ENCODE peak calls at places on chromosomes 6 and 20, in five cellular contexts. J is activated CD4-positive, alpha-beta T cell treated with anti-CD3 and anti-CD28 coated beads, Interleukin-2, amount 50 U/mL, for 4 hours; P is fibroblast of the aortic adventitia; F is dermis microvascular lymphatic vessel endothelial cell; O is NCI-H1092 treated with DMSO at 0.1 percent for 48 hours. Q is an unnamed sample.
A peak's percentile ranks its signal among the peaks of the same experiment; 100 is the strongest.

GRCh38 chr6:11492444-11493300 is 44.9 kb upstream of the TMEM170B start:
- DNase-seq in J (no peak), P (no peak), F (no peak), O (no peak), Q (no peak)

GRCh38 chr6:99979953-99980352 is 14.1 kb downstream of the MCHR2 start:
- DNase-seq in J (no peak), P (no peak), F (no peak), O (peak; percentile 2), Q (no peak)

GRCh38 chr20:2279245-2279779 is 16.5 kb upstream of the TGM3 start:
- DNase-seq in J (no peak), P (no peak), F (no peak), O (no peak), Q (no peak)

GRCh38 chr6:21616005-21616404 is 22.5 kb downstream of the SOX4 start:
- DNase-seq in J (no peak), P (no peak), F (peak; percentile 91), O (no peak), Q (no peak)

GRCh38 chr6:76422814-76423213 is 350.4 kb upstream of the IMPG1 start:
- DNase-seq in J (no peak), P (no peak), F (no peak), O (no peak), Q (no peak)

GRCh38 chr20:50545123-50545522 is 34.9 kb downstream of the PTPN1 start:
- DNase-seq in J (no peak), P (no peak), F (no peak), O (no peak), Q (no peak)

GRCh38 chr6:53302678-53303360 is 45.9 kb downstream of the ELOVL5 start:
- DNase-seq in J (no peak), P (peak; percentile 95), F (peak; percentile 95), O (no peak), Q (no peak)

GRCh38 chr6:3408665-3409064 is 48.2 kb downstream of the SLC22A23 start:
- DNase-seq in J (no peak), P (no peak), F (no peak), O (no peak), Q (no peak)

GRCh38 chr6:138817799-138818198 is 21.9 kb downstream of the ECT2L start:
- DNase-seq in J (no peak), P (peak; percentile 53), F (peak; percentile 51), O (no peak), Q (no peak)

GRCh38 chr20:13610205-13610604 is 28.5 kb downstream of the TASP1 start:
- DNase-seq in J (no peak), P (no peak), F (no peak), O (no peak), Q (no peak)

GRCh38 chr6:148700047-148700712 is 46.6 kb upstream of the UST start:
- DNase-seq in J (no peak), P (peak; percentile 87), F (no peak), O (no peak), Q (no peak)

GRCh38 chr6:72913797-72914196 is 291.9 kb downstream of the KCNQ5 start:
- DNase-seq in J (no peak), P (no peak), F (no peak), O (no peak), Q (no peak)

GRCh38 chr6:145569140-145569539 is 166.2 kb downstream of the EPM2A start:
- DNase-seq in J (no peak), P (no peak), F (no peak), O (no peak), Q (no peak)

GRCh38 chr6:139254196-139254595 is 37.6 kb downstream of the TXLNB start:
- DNase-seq in J (no peak), P (no peak), F (no peak), O (no peak), Q (no peak)

GRCh38 chr6:85600713-85601313 is 7.2 kb upstream of the SNX14 start:
- DNase-seq in J (no peak), P (peak; percentile 7), F (no peak), O (no peak), Q (no peak)